ENCODE peak calls at places on chromosome 16, in five cellular contexts. E is GM12878, J is mucosa of descending colon, Q is GM10248, H is adrenal gland. Y is an unnamed sample.
A peak's percentile ranks its signal among the peaks of the same experiment; 100 is the strongest.

GRCh38 chr16:58615280-58615679 is 14.3 kb downstream of the CNOT1 start:
- DNase-seq in E (no peak), J (no peak), Q (no peak), H (no peak), Y (no peak)

GRCh38 chr16:28320741-28321140 is 28.4 kb downstream of the SBK1 start:
- DNase-seq in E (no peak), J (no peak), Q (no peak), H (no peak), Y (no peak)

GRCh38 chr16:35134471-35134870 is 1675.1 kb downstream of the TP53TG3F start:
- DNase-seq in Q (no peak), H (no peak), E (no peak), J (no peak), Y (no peak)

GRCh38 chr16:89491238-89491869 is 993 bp upstream of the ANKRD11 start:
- DNase-seq in Q (no peak), E (no peak), J (no peak), H (no peak), Y (no peak)

GRCh38 chr16:62036807-62037135 is 533 bp upstream of the CDH8 start:
- DNase-seq in Q (no peak), E (no peak), H (no peak), J (no peak), Y (no peak)

GRCh38 chr16:48408688-48409087 is 23.5 kb upstream of the SIAH1 start:
- DNase-seq in J (peak; percentile 64), H (peak; percentile 52), E (no peak), Q (no peak), Y (no peak)

GRCh38 chr16:49472598-49472997 is 99.0 kb downstream of the C16orf78 start:
- DNase-seq in H (no peak), Q (no peak), J (no peak), E (no peak), Y (no peak)

GRCh38 chr16:56610017-56610608 is 1.7 kb downstream of the MT2A start:
- DNase-seq in Q (no peak), E (peak; percentile 55), H (peak; percentile 81), J (peak; percentile 56), Y (no peak)

GRCh38 chr16:8729779-8730334 is 55.4 kb downstream of the ABAT start:
- DNase-seq in H (no peak), J (no peak), Q (no peak), E (no peak), Y (no peak)

GRCh38 chr16:73212431-73212830 is 164.5 kb upstream of the ZFHX3 start:
- DNase-seq in J (no peak), H (no peak), Q (no peak), E (no peak), Y (no peak)

GRCh38 chr16:64590516-64590915 is 531.3 kb downstream of the CDH11 start:
- DNase-seq in Q (no peak), J (no peak), H (no peak), E (no peak), Y (no peak)

GRCh38 chr16:53061701-53062159 is 6.9 kb downstream of the CHD9 start:
- DNase-seq in E (peak; percentile 96), H (no peak), Q (peak; percentile 78), J (peak; percentile 85), Y (peak; percentile 71)

GRCh38 chr16:180921-181667 is 835 bp downstream of the HBQ1 start:
- DNase-seq in Q (peak; percentile 93), H (peak; percentile 68), E (peak; percentile 7), J (peak; percentile 83), Y (peak; percentile 96)

GRCh38 chr16:48647794-48648193 is 37.8 kb upstream of the N4BP1 start:
- DNase-seq in Q (no peak), J (no peak), H (no peak), E (no peak), Y (no peak)

GRCh38 chr16:89723279-89724250 is 2.2 kb downstream of the ZNF276 start:
- DNase-seq in J (peak; percentile 40), H (no peak), Q (no peak), E (no peak), Y (no peak)

GRCh38 chr16:15539197-15539596 is 103.8 kb downstream of the MARF1 start:
- DNase-seq in Q (no peak), J (peak; percentile 18), H (no peak), E (no peak), Y (no peak)

GRCh38 chr16:74431516-74431915 is 10.2 kb upstream of the CLEC18B start:
- DNase-seq in Q (no peak), J (no peak), H (no peak), E (no peak), Y (no peak)
- TF ChIP-seq CTCF in Q (no peak), J (no peak), H (no peak), E (no peak), Y (no peak)

DNA sequence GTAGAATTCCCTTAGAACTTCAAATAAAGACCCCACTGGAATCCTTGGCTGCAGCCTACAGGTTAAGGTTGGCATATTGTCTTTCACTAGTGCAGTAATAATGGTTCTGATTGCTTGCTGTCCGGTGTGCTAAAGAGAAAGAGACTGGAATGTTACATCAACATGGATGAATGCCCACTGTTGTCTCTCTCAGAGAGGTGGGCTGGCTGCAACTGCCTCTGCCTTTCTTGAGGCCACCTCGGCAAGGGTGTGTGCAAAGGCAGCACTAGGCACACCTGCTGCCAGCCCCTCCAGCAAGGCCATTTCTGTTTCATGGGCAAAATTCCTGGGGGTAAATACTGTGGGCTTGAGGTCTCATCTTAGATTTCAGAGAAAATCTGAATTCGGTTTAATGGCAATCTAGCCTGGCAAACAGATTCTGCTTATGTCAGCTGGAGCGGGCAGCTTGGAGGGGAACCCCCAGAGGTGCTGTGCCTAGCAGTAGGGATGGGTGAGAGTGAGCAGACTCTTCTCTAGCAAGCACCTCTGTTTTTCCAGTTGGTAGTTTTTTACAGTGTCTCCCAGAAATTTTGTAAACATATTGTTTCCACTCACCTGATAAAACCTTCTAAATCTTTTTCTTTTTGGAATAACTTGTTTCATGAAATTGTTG is 54.0 kb downstream of the MRTFB start:
- DNase-seq in H (peak; percentile 19), J (no peak), E (no peak), Q (no peak), Y (no peak)
- TF ChIP-seq CTCF in H (no peak), J (no peak), E (no peak), Q (no peak), Y (no peak)

GRCh38 chr16:82061861-82062525 is 26.9 kb downstream of the HSD17B2 start:
- DNase-seq in H (no peak), Q (peak; percentile 36), J (no peak), E (no peak), Y (peak; percentile 46)
- TF ChIP-seq CTCF in H (peak; percentile 41), Q (peak; percentile 49), J (peak; percentile 18), E (peak; percentile 48), Y (peak; percentile 32)

GRCh38 chr16:77443834-77444460 is 9.1 kb upstream of the ADAMTS18 start:
- DNase-seq in H (no peak), Q (no peak), E (no peak), J (no peak), Y (no peak)

GRCh38 chr16:77445321-77445720 is 10.5 kb upstream of the ADAMTS18 start:
- DNase-seq in E (no peak), J (no peak), Q (no peak), H (no peak), Y (no peak)

GRCh38 chr16:77439106-77439505 is 4.3 kb upstream of the ADAMTS18 start:
- DNase-seq in Q (no peak), J (no peak), H (no peak), E (no peak), Y (no peak)

GRCh38 chr16:77437859-77438258 is 3.0 kb upstream of the ADAMTS18 start:
- DNase-seq in J (no peak), Q (no peak), H (no peak), E (no peak), Y (no peak)

DNA sequence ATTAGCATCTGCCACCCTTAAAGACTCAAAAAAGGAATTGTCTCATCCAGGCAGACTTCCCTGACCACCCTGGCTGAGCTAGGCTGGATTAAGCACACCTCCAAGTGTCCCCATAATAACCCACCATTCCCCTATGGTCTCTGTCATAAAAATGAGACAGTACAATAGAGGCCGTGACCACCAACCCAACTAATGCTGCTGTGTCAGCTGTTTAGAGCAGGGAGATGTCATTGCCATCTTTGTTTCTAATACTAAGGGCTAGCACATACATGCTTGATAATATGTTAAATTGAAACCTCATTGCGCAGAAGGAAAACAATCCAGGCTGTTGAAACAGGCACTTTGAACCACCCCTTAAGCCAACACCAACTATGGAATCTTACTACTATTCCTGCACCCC is 7.2 kb upstream of the ADAMTS18 start:
- DNase-seq in J (no peak), Q (no peak), E (no peak), H (no peak), Y (no peak)
- TF ChIP-seq CTCF in J (no peak), Q (no peak), E (no peak), H (no peak), Y (no peak)

GRCh38 chr16:1330260-1330914 is 3.1 kb upstream of the BAIAP3 start:
- DNase-seq in Q (no peak), J (no peak), H (no peak), E (no peak), Y (no peak)
- TF ChIP-seq CTCF in Q (peak; percentile 35), J (peak; percentile 27), H (peak; percentile 36), E (peak; percentile 53), Y (peak; percentile 28)

DNA sequence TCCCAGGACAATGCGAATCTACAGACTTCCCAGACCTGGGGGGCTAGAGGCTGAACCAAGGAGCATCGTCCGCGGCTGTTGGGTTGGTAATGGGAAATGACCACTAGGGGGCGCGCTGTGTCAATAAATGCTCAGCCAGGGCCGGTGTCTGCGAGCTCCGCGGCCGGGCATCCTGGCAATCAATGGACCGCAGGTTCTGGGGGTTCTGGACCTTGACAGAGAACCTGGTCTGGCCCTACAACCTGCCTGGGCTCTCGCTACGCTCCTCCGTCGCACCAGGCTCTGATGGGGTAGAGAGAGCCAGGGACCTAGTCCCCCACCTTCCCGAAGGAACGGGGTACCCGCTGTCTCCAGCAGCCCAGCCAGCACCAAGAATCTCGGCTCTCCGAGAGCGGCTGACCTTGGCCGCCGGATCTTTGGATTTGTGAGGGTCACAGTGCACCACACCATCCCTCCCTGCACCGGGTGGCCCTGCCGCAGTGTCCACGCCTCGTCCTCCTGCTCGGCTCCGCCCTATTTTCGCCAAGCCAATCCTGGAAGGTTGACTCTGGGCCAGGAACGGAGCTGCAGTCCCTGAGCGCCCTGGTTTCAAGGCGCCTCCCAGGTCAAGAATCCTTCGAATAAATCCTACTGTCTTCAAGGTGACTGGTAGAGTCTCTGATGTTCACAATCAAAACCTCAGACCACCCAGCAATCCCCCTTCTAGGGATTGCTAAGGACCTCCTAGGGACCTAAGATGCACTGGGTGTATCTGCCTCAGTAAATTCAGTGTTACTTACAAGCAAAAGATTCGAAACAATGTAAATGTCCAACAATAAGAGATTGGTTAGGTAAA is 20.3 kb upstream of the BEAN1 start:
- DNase-seq in H (peak; percentile 86), Q (peak; percentile 89), J (peak; percentile 95), E (no peak), Y (peak; percentile 92)
- TF ChIP-seq CTCF in H (peak; percentile 86), Q (peak; percentile 88), J (peak; percentile 65), E (peak; percentile 69), Y (peak; percentile 90)

Y was measured in GM20000.